ENCODE peak calls at places on chromosomes 4 and X, in ten cellular contexts. G is Peyer's patch, K is gastrocnemius medialis, B is testis, Q is left ventricle myocardium inferior, P is right atrium auricular region, V is fibroblast of lung, S is HL-60, C is right lobe of liver, Z is lower lobe of right lung. E is an unnamed sample.
A peak's percentile ranks its signal among the peaks of the same experiment; 100 is the strongest.

GRCh38 chrX:9420513-9420912 is 44.3 kb upstream of the TBL1X start:
- DNase-seq in G (no peak), K (no peak), B (no peak), Q (no peak), P (no peak), V (peak; percentile 20), S (no peak), C (no peak), Z (no peak), E (no peak)

GRCh38 chr4:88202443-88202842 is 44.0 kb upstream of the ABCG2 start:
- DNase-seq in G (no peak), K (no peak), B (no peak), Q (no peak), P (no peak), V (no peak), S (no peak), C (no peak), Z (no peak), E (no peak)

GRCh38 chr4:6030679-6031078 is 12.4 kb upstream of the C4orf50 start:
- DNase-seq in G (no peak), K (no peak), B (no peak), Q (no peak), P (no peak), V (no peak), S (no peak), C (no peak), Z (no peak), E (no peak)

GRCh38 chrX:17456526-17456925 is 81.5 kb downstream of the NHS start:
- DNase-seq in G (no peak), K (no peak), B (no peak), Q (no peak), P (no peak), V (no peak), S (no peak), C (no peak), Z (no peak), E (no peak)

GRCh38 chr4:15234101-15234500 is 193.7 kb upstream of the C1QTNF7 start:
- DNase-seq in G (no peak), K (no peak), B (no peak), Q (no peak), P (no peak), V (peak; percentile 80), S (no peak), C (no peak), Z (no peak), E (no peak)

GRCh38 chr4:64539234-64539849 is 130.1 kb upstream of the TECRL start:
- DNase-seq in G (peak; percentile 49), K (peak; percentile 13), B (peak; percentile 68), Q (no peak), P (no peak), V (peak; percentile 65), S (peak; percentile 38), C (peak; percentile 59), Z (no peak), E (no peak)

GRCh38 chrX:16138108-16138427 is 14.7 kb downstream of the GRPR start:
- DNase-seq in G (no peak), K (no peak), B (peak; percentile 16), Q (no peak), P (no peak), V (no peak), S (no peak), C (no peak), Z (no peak), E (no peak)

GRCh38 chr4:10534820-10535219 is 77.6 kb upstream of the ZNF518B start:
- DNase-seq in G (no peak), K (no peak), B (no peak), Q (no peak), P (no peak), V (no peak), S (no peak), C (no peak), Z (no peak), E (no peak)

GRCh38 chrX:20362268-20363002 is 95.7 kb upstream of the RPS6KA3 start:
- DNase-seq in G (no peak), K (no peak), B (no peak), Q (no peak), P (no peak), V (peak; percentile 47), S (no peak), C (no peak), Z (no peak), E (no peak)

GRCh38 chr4:128775477-128775876 is 34.0 kb upstream of the JADE1 start:
- DNase-seq in G (no peak), K (no peak), B (no peak), Q (no peak), P (no peak), V (no peak), S (no peak), C (no peak), Z (no peak), E (no peak)

GRCh38 chr4:8274772-8275241 is 5.3 kb downstream of the HTRA3 start:
- DNase-seq in G (peak; percentile 80), K (peak; percentile 69), B (peak; percentile 85), Q (peak; percentile 90), P (peak; percentile 91), V (peak; percentile 94), S (no peak), C (peak; percentile 72), Z (peak; percentile 60), E (peak; percentile 89)

GRCh38 chrX:45747905-45748304 is 547.2 kb upstream of the DIPK2B start:
- DNase-seq in G (no peak), K (no peak), B (no peak), Q (no peak), P (no peak), V (no peak), S (no peak), C (no peak), Z (no peak), E (no peak)

GRCh38 chr4:601612-602558 is 23.5 kb upstream of the PDE6B start:
- DNase-seq in G (no peak), K (no peak), B (no peak), Q (no peak), P (peak; percentile 36), V (no peak), S (no peak), C (peak; percentile 12), Z (no peak), E (no peak)

GRCh38 chr4:9999956-10000551 is 21.2 kb downstream of the SLC2A9 start:
- DNase-seq in G (no peak), K (no peak), B (no peak), Q (no peak), P (no peak), V (peak; percentile 17), S (no peak), C (no peak), Z (no peak), E (no peak)

GRCh38 chr4:113050361-113050760 is 908 bp downstream of the ANK2 start:
- DNase-seq in G (no peak), K (no peak), B (no peak), Q (no peak), P (no peak), V (no peak), S (no peak), C (no peak), Z (no peak), E (no peak)

DNA sequence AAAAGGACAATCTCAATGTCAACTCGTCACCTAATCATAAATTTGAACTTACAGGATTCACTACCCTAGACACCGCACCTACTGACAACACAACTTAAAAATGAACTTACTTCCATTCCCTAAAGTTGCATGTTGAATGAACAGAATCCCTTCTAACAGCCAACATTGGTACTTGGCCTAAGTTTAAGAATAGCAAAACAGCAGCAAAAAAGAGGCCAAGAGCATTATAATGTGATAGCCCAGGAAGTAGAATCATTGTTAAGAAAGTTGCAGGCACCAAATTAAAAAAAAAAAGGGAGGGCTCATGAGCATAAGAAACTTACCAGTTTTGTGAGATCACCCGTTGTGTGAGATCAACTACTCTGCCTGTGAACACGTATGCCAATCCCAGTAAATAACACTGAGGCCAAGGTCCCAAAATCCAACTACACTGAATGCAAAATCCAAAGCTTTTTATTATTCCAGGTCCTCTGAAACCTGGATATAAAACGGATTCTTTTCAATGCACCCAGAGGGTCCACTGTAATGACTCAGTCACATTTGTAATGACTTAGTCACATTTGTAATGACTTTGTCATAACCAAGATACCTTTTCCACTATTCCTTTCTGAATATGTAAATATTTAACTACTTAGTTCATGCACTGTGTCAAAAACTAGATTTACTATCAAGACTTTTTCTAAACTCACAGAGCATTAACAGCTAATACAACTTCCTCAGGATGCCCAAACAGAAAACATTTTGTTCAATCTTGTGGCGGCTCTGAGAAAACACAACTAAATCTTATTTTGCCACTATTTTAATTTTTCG is 6.8 kb downstream of the HNRNPDL start:
- DNase-seq in G (no peak), K (no peak), B (no peak), Q (no peak), P (no peak), V (no peak), S (no peak), C (no peak), Z (no peak), E (no peak)
- H3K27ac ChIP-seq in G (no peak overlapping the region), K (no peak overlapping the region), B (no peak overlapping the region), Q (no peak overlapping the region), P (no peak overlapping the region), V (no peak overlapping the region), S (no peak overlapping the region), C (no peak overlapping the region), Z (no peak overlapping the region), E (no peak overlapping the region)

GRCh38 chrX:152601848-152602616 is 35.7 kb upstream of the GABRQ start:
- DNase-seq in G (no peak), K (no peak), B (no peak), Q (no peak), P (no peak), V (no peak), S (no peak), C (no peak), Z (no peak), E (no peak)
- TF ChIP-seq CTCF in G (no peak), K (no peak), B (no peak), Q (no peak), P (no peak), V (no peak), S (no peak), C (no peak), Z (no peak), E (no peak)

GRCh38 chr4:127748957-127749356 is 18.8 kb downstream of the SLC25A31 start:
- DNase-seq in G (no peak), K (no peak), B (no peak), Q (no peak), P (no peak), V (no peak), S (no peak), C (no peak), Z (no peak), E (no peak)

DNA sequence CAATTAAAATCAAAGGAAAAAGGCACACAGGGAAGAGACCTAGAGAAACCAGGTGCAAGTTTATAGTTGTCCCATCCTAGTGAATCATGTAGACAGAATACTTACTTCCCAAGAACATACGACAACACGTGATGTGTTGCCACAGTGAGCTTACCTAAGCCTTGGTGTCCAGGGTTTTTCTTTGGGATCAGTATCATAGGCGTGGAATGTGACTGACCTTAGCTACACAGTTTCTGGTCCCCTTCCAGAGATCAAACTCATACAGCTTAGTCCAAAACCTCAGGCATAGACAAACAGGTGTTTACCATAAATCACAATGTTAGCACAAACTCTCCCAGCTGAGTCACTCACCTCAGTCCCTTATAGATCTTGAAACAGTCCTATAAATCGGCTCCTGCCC is 17.7 kb downstream of the SLC25A31 start:
- DNase-seq in G (no peak), K (no peak), B (no peak), Q (no peak), P (no peak), V (no peak), S (no peak), C (no peak), Z (no peak), E (no peak)
- H3K4me3 ChIP-seq in G (no peak overlapping the region), K (no peak overlapping the region), B (no peak overlapping the region), Q (no peak overlapping the region), P (no peak overlapping the region), V (no peak overlapping the region), S (no peak overlapping the region), C (no peak overlapping the region), Z (no peak overlapping the region), E (no peak overlapping the region)

GRCh38 chr4:26459054-26459755 is 31.1 kb downstream of the CCKAR start:
- DNase-seq in G (no peak), K (no peak), B (no peak), Q (no peak), P (no peak), V (peak; percentile 86), S (peak; percentile 35), C (no peak), Z (no peak), E (no peak)
- H3K27ac ChIP-seq in G (no peak overlapping the region), K (no peak overlapping the region), B (no peak overlapping the region), Q (no peak overlapping the region), P (no peak overlapping the region), V (no peak overlapping the region), S (no peak overlapping the region), C (no peak overlapping the region), Z (no peak overlapping the region), E (no peak overlapping the region)